ENCODE peak calls at places on chromosome 22, in four cellular contexts. One of them, this sample, is unnamed.

GRCh38 chr22:49807780-49808708 is 19.6 kb downstream of the BRD1 start:
- DNase-seq in A549: no peak
- DNase-seq in uterus: no peak
- DNase-seq in neural progenitor cell: no peak
- DNase-seq in this sample: no peak

GRCh38 chr22:40855960-40856512 is 403 bp downstream of the ST13 start:
- DNase-seq in neural progenitor cell: peak
- DNase-seq in uterus: no peak
- DNase-seq in A549: no peak
- DNase-seq in this sample: peak

GRCh38 chr22:36191106-36191836 is 10.3 kb downstream of the APOL4 start:
- DNase-seq in neural progenitor cell: no peak
- DNase-seq in uterus: no peak
- DNase-seq in A549: no peak
- DNase-seq in this sample: no peak

GRCh38 chr22:44071760-44072159 is 47.7 kb downstream of the PARVB start:
- DNase-seq in A549: no peak
- DNase-seq in neural progenitor cell: no peak
- DNase-seq in uterus: no peak
- DNase-seq in this sample: no peak

GRCh38 chr22:41411021-41411851 is 29.5 kb downstream of the TEF start:
- DNase-seq in A549: no peak
- DNase-seq in uterus: peak
- DNase-seq in neural progenitor cell: peak
- DNase-seq in this sample: no peak

GRCh38 chr22:25736378-25737011 is 5.5 kb upstream of the MYO18B start:
- DNase-seq in neural progenitor cell: no peak
- DNase-seq in uterus: no peak
- DNase-seq in A549: no peak
- DNase-seq in this sample: no peak

GRCh38 chr22:45946805-45947600 is 30.0 kb downstream of the WNT7B start:
- DNase-seq in uterus: no peak
- DNase-seq in A549: no peak
- DNase-seq in neural progenitor cell: no peak
- DNase-seq in this sample: no peak

GRCh38 chr22:29000225-29000556 is 61.4 kb downstream of the C22orf31 start:
- DNase-seq in A549: no peak
- DNase-seq in neural progenitor cell: no peak
- DNase-seq in uterus: no peak
- DNase-seq in this sample: no peak

GRCh38 chr22:37639070-37639760 is at the start of gene SH3BP1:
- DNase-seq in A549: no peak
- DNase-seq in neural progenitor cell: peak
- DNase-seq in uterus: peak
- DNase-seq in this sample: peak

GRCh38 chr22:29704528-29705285 is 15.1 kb upstream of the CABP7 start:
- DNase-seq in uterus: no peak
- DNase-seq in neural progenitor cell: no peak
- DNase-seq in A549: no peak
- DNase-seq in this sample: no peak

GRCh38 chr22:26576026-26576680 is 13.8 kb downstream of the TPST2 start:
- DNase-seq in A549: no peak
- DNase-seq in uterus: no peak
- DNase-seq in neural progenitor cell: no peak
- DNase-seq in this sample: no peak

GRCh38 chr22:48736593-48737460 is 1090.8 kb downstream of the BRD1 start:
- DNase-seq in uterus: no peak
- DNase-seq in neural progenitor cell: no peak
- DNase-seq in A549: no peak
- DNase-seq in this sample: no peak

GRCh38 chr22:36145881-36146280 is 14.7 kb downstream of the APOL3 start:
- DNase-seq in uterus: no peak
- DNase-seq in A549: no peak
- DNase-seq in neural progenitor cell: no peak
- DNase-seq in this sample: no peak

GRCh38 chr22:31151872-31152271 is 8.1 kb upstream of the RNF185 start:
- DNase-seq in A549: no peak
- DNase-seq in uterus: no peak
- DNase-seq in neural progenitor cell: no peak
- DNase-seq in this sample: no peak

GRCh38 chr22:31635638-31636306 is 26.2 kb downstream of the PISD start:
- DNase-seq in uterus: no peak
- DNase-seq in A549: no peak
- DNase-seq in neural progenitor cell: no peak
- DNase-seq in this sample: no peak

DNA sequence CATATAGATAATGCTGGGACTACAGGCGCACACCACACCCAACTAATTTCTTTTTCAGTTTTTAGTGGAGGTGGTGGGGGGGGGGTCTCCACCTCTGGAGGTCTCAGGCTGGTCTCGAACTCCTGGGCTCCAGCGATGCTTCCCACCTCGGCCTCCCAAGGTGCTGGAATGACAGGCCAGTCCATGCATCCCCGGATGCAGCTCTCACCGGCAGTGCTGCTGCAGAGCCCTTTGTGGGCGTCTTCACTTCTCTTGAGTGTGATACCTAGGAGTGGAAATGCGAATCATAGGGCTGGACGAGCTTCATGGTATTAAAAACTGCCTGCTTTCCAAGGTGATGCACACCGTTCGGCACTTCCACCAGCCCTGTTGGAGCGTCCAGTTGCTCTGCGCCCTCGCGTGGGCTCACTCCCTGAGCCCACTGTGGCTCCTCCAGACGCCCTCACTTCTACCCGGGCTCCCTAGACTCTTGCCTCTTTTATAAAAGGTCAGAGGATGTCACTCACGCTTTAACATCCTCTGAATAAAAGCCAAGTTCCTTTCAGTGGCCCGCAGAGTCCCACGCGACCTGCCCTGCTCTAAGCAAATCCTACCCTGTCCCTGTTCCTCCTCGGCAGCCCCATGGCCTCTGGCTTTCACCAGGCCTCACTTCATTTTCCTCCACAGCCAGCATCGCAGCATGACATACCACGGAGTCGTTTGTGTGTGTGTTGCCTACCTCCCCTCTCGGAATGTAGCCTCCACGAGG is 833 bp upstream of the BID start:
- DNase-seq in uterus: no peak
- DNase-seq in neural progenitor cell: peak
- DNase-seq in A549: no peak
- DNase-seq in this sample: no peak
- H3K4me3 ChIP-seq in uterus: no peak
- H3K4me3 ChIP-seq in neural progenitor cell: peak
- H3K4me3 ChIP-seq in A549: peak
- H3K4me3 ChIP-seq in this sample: no peak

GRCh38 chr22:27810566-27810965 is 9.0 kb upstream of the MN1 start:
- DNase-seq in A549: no peak
- DNase-seq in neural progenitor cell: peak
- DNase-seq in uterus: peak
- DNase-seq in this sample: no peak
- TF ChIP-seq CTCF in A549: no peak
- TF ChIP-seq CTCF in neural progenitor cell: no peak
- TF ChIP-seq CTCF in uterus: no peak
- TF ChIP-seq CTCF in this sample: no peak

GRCh38 chr22:20964799-20965103 is 2.3 kb upstream of the AIFM3 start:
- DNase-seq in neural progenitor cell: no peak
- DNase-seq in uterus: no peak
- DNase-seq in A549: no peak
- DNase-seq in this sample: no peak
- H3K4me3 ChIP-seq in neural progenitor cell: peak
- H3K4me3 ChIP-seq in uterus: peak
- H3K4me3 ChIP-seq in A549: no peak
- H3K4me3 ChIP-seq in this sample: peak

GRCh38 chr22:22663861-22664800 is 19.7 kb downstream of the GGTLC2 start:
- DNase-seq in uterus: no peak
- DNase-seq in A549: no peak
- DNase-seq in neural progenitor cell: no peak
- DNase-seq in this sample: no peak

GRCh38 chr22:22657712-22658111 is 13.3 kb downstream of the GGTLC2 start:
- DNase-seq in uterus: no peak
- DNase-seq in A549: no peak
- DNase-seq in neural progenitor cell: no peak
- DNase-seq in this sample: no peak

GRCh38 chr22:22662095-22662494 is 17.7 kb downstream of the GGTLC2 start:
- DNase-seq in A549: no peak
- DNase-seq in neural progenitor cell: no peak
- DNase-seq in uterus: no peak
- DNase-seq in this sample: no peak

GRCh38 chr22:22666307-22667091 is 22.1 kb downstream of the GGTLC2 start:
- DNase-seq in A549: peak
- DNase-seq in uterus: no peak
- DNase-seq in neural progenitor cell: peak
- DNase-seq in this sample: no peak

DNA sequence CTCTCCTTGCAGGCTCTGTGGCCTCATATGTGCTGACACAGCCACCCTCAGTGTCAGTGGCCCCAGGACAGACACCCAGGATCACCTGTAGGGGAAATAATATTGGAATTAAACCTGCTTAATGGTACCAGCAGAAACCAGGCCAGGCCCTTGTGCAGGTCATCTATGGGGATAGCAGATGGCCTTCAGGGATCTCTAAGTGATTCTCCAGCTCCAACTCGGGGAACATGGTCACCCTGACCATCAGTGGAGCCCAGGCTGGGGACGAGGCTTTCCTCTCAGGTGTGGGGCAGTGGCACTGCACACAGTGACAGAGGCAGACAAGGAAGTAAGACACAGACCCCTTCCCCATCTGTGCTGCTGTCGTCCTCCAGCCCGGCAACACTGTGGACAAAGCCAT is 16.9 kb downstream of the GGTLC2 start:
- DNase-seq in A549: no peak
- DNase-seq in neural progenitor cell: no peak
- DNase-seq in uterus: no peak
- DNase-seq in this sample: no peak
- TF ChIP-seq CTCF in A549: no peak
- TF ChIP-seq CTCF in neural progenitor cell: no peak
- TF ChIP-seq CTCF in uterus: no peak
- TF ChIP-seq CTCF in this sample: no peak

GRCh38 chr22:42893366-42894150 is 36.5 kb upstream of the ARFGAP3 start:
- DNase-seq in neural progenitor cell: no peak
- DNase-seq in uterus: no peak
- DNase-seq in A549: no peak
- DNase-seq in this sample: no peak

GRCh38 chr22:42897960-42898359 is 40.9 kb upstream of the ARFGAP3 start:
- DNase-seq in uterus: no peak
- DNase-seq in neural progenitor cell: no peak
- DNase-seq in A549: no peak
- DNase-seq in this sample: no peak

GRCh38 chr22:42892571-42893316 is 35.7 kb upstream of the ARFGAP3 start:
- DNase-seq in A549: no peak
- DNase-seq in neural progenitor cell: no peak
- DNase-seq in uterus: no peak
- DNase-seq in this sample: no peak

GRCh38 chr22:42895541-42895981 is 38.5 kb upstream of the ARFGAP3 start:
- DNase-seq in A549: no peak
- DNase-seq in neural progenitor cell: no peak
- DNase-seq in uterus: no peak
- DNase-seq in this sample: no peak

DNA sequence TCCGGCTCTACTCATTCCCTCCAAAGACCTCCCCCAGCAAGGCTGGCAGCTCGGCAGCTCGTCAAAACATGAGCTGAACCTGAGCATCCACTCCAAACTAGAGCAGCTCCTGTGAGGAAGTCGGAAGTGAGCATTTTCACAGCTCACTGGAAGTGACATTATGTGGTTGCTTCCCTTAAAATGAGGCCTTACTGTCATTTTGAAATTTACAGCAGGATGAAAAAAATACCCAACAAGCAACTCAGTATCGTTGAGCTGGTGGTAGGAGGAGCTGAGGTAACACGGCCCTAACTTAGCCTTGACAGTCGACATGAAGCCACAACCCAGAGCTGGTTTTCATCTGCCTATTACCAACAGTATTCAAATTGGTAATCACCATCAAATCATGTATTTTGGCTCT is 38.0 kb upstream of the ARFGAP3 start:
- DNase-seq in neural progenitor cell: no peak
- DNase-seq in uterus: no peak
- DNase-seq in A549: no peak
- DNase-seq in this sample: no peak
- H3K4me3 ChIP-seq in neural progenitor cell: no peak
- H3K4me3 ChIP-seq in uterus: no peak
- H3K4me3 ChIP-seq in A549: no peak
- H3K4me3 ChIP-seq in this sample: no peak

This sample was measured in epithelial cell of esophagus.